ENCODE peak calls at places on chromosomes 16 and 17, in eight cellular contexts. One of them, this sample, is unnamed.

GRCh38 chr17:59669411-59669810 is 37.8 kb downstream of the PTRH2 start:
- DNase-seq in endothelial cell of umbilical vein: no peak
- DNase-seq in SK-N-SH: no peak
- DNase-seq in K562: no peak
- DNase-seq in HCT116: no peak
- DNase-seq in H1: no peak
- DNase-seq in GM12878: no peak
- DNase-seq in HepG2: no peak
- DNase-seq in this sample: no peak

GRCh38 chr16:70608516-70608915 is 37.8 kb upstream of the IL34 start:
- DNase-seq in K562: no peak
- DNase-seq in GM12878: no peak
- DNase-seq in SK-N-SH: no peak
- DNase-seq in HCT116: no peak
- DNase-seq in H1: no peak
- DNase-seq in endothelial cell of umbilical vein: no peak
- DNase-seq in HepG2: no peak
- DNase-seq in this sample: no peak

GRCh38 chr17:55520402-55520801 is 9.2 kb upstream of the SMIM36 start:
- DNase-seq in SK-N-SH: no peak
- DNase-seq in GM12878: no peak
- DNase-seq in HCT116: no peak
- DNase-seq in endothelial cell of umbilical vein: no peak
- DNase-seq in H1: no peak
- DNase-seq in K562: no peak
- DNase-seq in HepG2: no peak
- DNase-seq in this sample: no peak

GRCh38 chr17:52213451-52213850 is 54.9 kb upstream of the CA10 start:
- DNase-seq in GM12878: no peak
- DNase-seq in H1: no peak
- DNase-seq in SK-N-SH: no peak
- DNase-seq in HepG2: no peak
- DNase-seq in endothelial cell of umbilical vein: no peak
- DNase-seq in HCT116: no peak
- DNase-seq in K562: no peak
- DNase-seq in this sample: no peak

GRCh38 chr17:57480438-57481196 is 224.3 kb downstream of the MSI2 start:
- DNase-seq in endothelial cell of umbilical vein: peak; percentile 60
- DNase-seq in HCT116: no peak
- DNase-seq in SK-N-SH: peak; percentile 61
- DNase-seq in K562: peak; percentile 38
- DNase-seq in HepG2: peak; percentile 31
- DNase-seq in H1: no peak
- DNase-seq in GM12878: no peak
- DNase-seq in this sample: no peak

GRCh38 chr17:7856081-7856791 is 1.1 kb downstream of the NAA38 start:
- DNase-seq in SK-N-SH: peak; percentile 59
- DNase-seq in GM12878: no peak
- DNase-seq in H1: peak; percentile 52
- DNase-seq in endothelial cell of umbilical vein: peak; percentile 79
- DNase-seq in HepG2: no peak
- DNase-seq in HCT116: no peak
- DNase-seq in K562: peak; percentile 34
- DNase-seq in this sample: no peak

GRCh38 chr17:28716740-28717577 is 709 bp downstream of the RAB34 start:
- DNase-seq in GM12878: no peak
- DNase-seq in H1: no peak
- DNase-seq in K562: no peak
- DNase-seq in HCT116: no peak
- DNase-seq in HepG2: no peak
- DNase-seq in SK-N-SH: no peak
- DNase-seq in endothelial cell of umbilical vein: peak; percentile 30
- DNase-seq in this sample: peak; percentile 66

GRCh38 chr16:46857261-46857962 is 26.4 kb upstream of the C16orf87 start:
- DNase-seq in H1: no peak
- DNase-seq in K562: peak; percentile 23
- DNase-seq in SK-N-SH: peak; percentile 63
- DNase-seq in HCT116: peak; percentile 26
- DNase-seq in endothelial cell of umbilical vein: peak; percentile 39
- DNase-seq in GM12878: no peak
- DNase-seq in HepG2: peak; percentile 65
- DNase-seq in this sample: peak; percentile 59

GRCh38 chr16:72721981-72722380 is 325.9 kb downstream of the ZFHX3 start:
- DNase-seq in HepG2: no peak
- DNase-seq in endothelial cell of umbilical vein: no peak
- DNase-seq in GM12878: no peak
- DNase-seq in SK-N-SH: no peak
- DNase-seq in H1: no peak
- DNase-seq in K562: peak; percentile 17
- DNase-seq in HCT116: no peak
- DNase-seq in this sample: no peak

GRCh38 chr17:75561927-75562603 is 25.5 kb upstream of the MYO15B start:
- DNase-seq in SK-N-SH: no peak
- DNase-seq in GM12878: no peak
- DNase-seq in HCT116: no peak
- DNase-seq in endothelial cell of umbilical vein: no peak
- DNase-seq in HepG2: no peak
- DNase-seq in K562: no peak
- DNase-seq in H1: no peak
- DNase-seq in this sample: no peak

GRCh38 chr17:2854662-2855061 is 58.4 kb downstream of the RAP1GAP2 start:
- DNase-seq in endothelial cell of umbilical vein: no peak
- DNase-seq in K562: no peak
- DNase-seq in H1: no peak
- DNase-seq in GM12878: no peak
- DNase-seq in SK-N-SH: peak; percentile 81
- DNase-seq in HCT116: no peak
- DNase-seq in HepG2: no peak
- DNase-seq in this sample: peak; percentile 51

GRCh38 chr16:15782573-15783365 is 74.1 kb downstream of the MYH11 start:
- DNase-seq in H1: no peak
- DNase-seq in GM12878: no peak
- DNase-seq in HepG2: peak; percentile 64
- DNase-seq in endothelial cell of umbilical vein: no peak
- DNase-seq in HCT116: no peak
- DNase-seq in SK-N-SH: peak; percentile 22
- DNase-seq in K562: peak; percentile 55
- DNase-seq in this sample: peak; percentile 32

GRCh38 chr16:24997665-24998064 is 17.5 kb downstream of the ARHGAP17 start:
- DNase-seq in endothelial cell of umbilical vein: no peak
- DNase-seq in HCT116: no peak
- DNase-seq in H1: no peak
- DNase-seq in GM12878: no peak
- DNase-seq in K562: no peak
- DNase-seq in SK-N-SH: no peak
- DNase-seq in HepG2: no peak
- DNase-seq in this sample: no peak

GRCh38 chr17:17117923-17118322 is 75.7 kb downstream of the MPRIP start:
- DNase-seq in H1: no peak
- DNase-seq in GM12878: no peak
- DNase-seq in endothelial cell of umbilical vein: no peak
- DNase-seq in SK-N-SH: no peak
- DNase-seq in K562: no peak
- DNase-seq in HepG2: no peak
- DNase-seq in HCT116: no peak
- DNase-seq in this sample: no peak

GRCh38 chr17:77487211-77487629 is 346.5 kb downstream of the SEC14L1 start:
- DNase-seq in HepG2: no peak
- DNase-seq in H1: no peak
- DNase-seq in GM12878: no peak
- DNase-seq in SK-N-SH: no peak
- DNase-seq in HCT116: no peak
- DNase-seq in K562: no peak
- DNase-seq in endothelial cell of umbilical vein: no peak
- DNase-seq in this sample: no peak

GRCh38 chr16:16113076-16113475 is 110.2 kb downstream of the ABCC6 start:
- DNase-seq in SK-N-SH: no peak
- DNase-seq in H1: no peak
- DNase-seq in K562: no peak
- DNase-seq in HepG2: no peak
- DNase-seq in GM12878: no peak
- DNase-seq in endothelial cell of umbilical vein: no peak
- DNase-seq in HCT116: no peak
- DNase-seq in this sample: no peak

GRCh38 chr17:78039581-78039980 is 81.1 kb downstream of the TNRC6C start:
- DNase-seq in endothelial cell of umbilical vein: no peak
- DNase-seq in H1: no peak
- DNase-seq in HCT116: no peak
- DNase-seq in GM12878: no peak
- DNase-seq in SK-N-SH: peak; percentile 53
- DNase-seq in HepG2: no peak
- DNase-seq in K562: no peak
- DNase-seq in this sample: no peak

GRCh38 chr16:30346286-30346685 is 8.8 kb downstream of the CD2BP2 start:
- DNase-seq in K562: no peak
- DNase-seq in GM12878: no peak
- DNase-seq in endothelial cell of umbilical vein: no peak
- DNase-seq in HepG2: no peak
- DNase-seq in H1: no peak
- DNase-seq in HCT116: no peak
- DNase-seq in SK-N-SH: no peak
- DNase-seq in this sample: no peak

GRCh38 chr17:42667088-42667951 is 8.2 kb downstream of the TUBG2 start:
- DNase-seq in SK-N-SH: peak; percentile 85
- DNase-seq in K562: no peak
- DNase-seq in H1: no peak
- DNase-seq in HCT116: peak; percentile 87
- DNase-seq in HepG2: peak; percentile 47
- DNase-seq in GM12878: no peak
- DNase-seq in endothelial cell of umbilical vein: peak; percentile 49
- DNase-seq in this sample: no peak

GRCh38 chr17:60641810-60642220 is 35.8 kb upstream of the BCAS3 start:
- DNase-seq in endothelial cell of umbilical vein: peak; percentile 87
- DNase-seq in SK-N-SH: peak; percentile 75
- DNase-seq in HepG2: peak; percentile 87
- DNase-seq in GM12878: no peak
- DNase-seq in H1: peak; percentile 48
- DNase-seq in HCT116: peak; percentile 78
- DNase-seq in K562: peak; percentile 89
- DNase-seq in this sample: peak; percentile 86

GRCh38 chr17:57255182-57255775 is 1.0 kb upstream of the MSI2 start:
- DNase-seq in K562: no peak
- DNase-seq in endothelial cell of umbilical vein: peak; percentile 9
- DNase-seq in H1: peak; percentile 28
- DNase-seq in HCT116: no peak
- DNase-seq in GM12878: no peak
- DNase-seq in HepG2: no peak
- DNase-seq in SK-N-SH: no peak
- DNase-seq in this sample: no peak

GRCh38 chr17:16100737-16101400 is 101.2 kb downstream of the TTC19 start:
- DNase-seq in GM12878: no peak
- DNase-seq in HepG2: no peak
- DNase-seq in H1: no peak
- DNase-seq in endothelial cell of umbilical vein: peak; percentile 14
- DNase-seq in K562: no peak
- DNase-seq in SK-N-SH: no peak
- DNase-seq in HCT116: no peak
- DNase-seq in this sample: no peak

GRCh38 chr17:63550816-63551639 is 751 bp downstream of the DCAF7 start:
- DNase-seq in endothelial cell of umbilical vein: peak; percentile 59
- DNase-seq in HepG2: peak; percentile 66
- DNase-seq in K562: peak; percentile 68
- DNase-seq in SK-N-SH: peak; percentile 72
- DNase-seq in HCT116: no peak
- DNase-seq in H1: peak; percentile 51
- DNase-seq in GM12878: no peak
- DNase-seq in this sample: peak; percentile 56

GRCh38 chr16:47924950-47925349 is 230.8 kb downstream of the ABCC12 start:
- DNase-seq in SK-N-SH: no peak
- DNase-seq in HepG2: no peak
- DNase-seq in H1: no peak
- DNase-seq in GM12878: no peak
- DNase-seq in HCT116: no peak
- DNase-seq in endothelial cell of umbilical vein: no peak
- DNase-seq in K562: no peak
- DNase-seq in this sample: no peak
- TF ChIP-seq POLR2AphosphoS5 in SK-N-SH: no peak
- TF ChIP-seq POLR2AphosphoS5 in HepG2: no peak
- TF ChIP-seq POLR2AphosphoS5 in H1: no peak
- TF ChIP-seq POLR2AphosphoS5 in GM12878: no peak
- TF ChIP-seq POLR2AphosphoS5 in HCT116: no peak
- TF ChIP-seq POLR2AphosphoS5 in endothelial cell of umbilical vein: no peak
- TF ChIP-seq POLR2AphosphoS5 in K562: no peak
- TF ChIP-seq POLR2AphosphoS5 in this sample: no peak

GRCh38 chr17:66476014-66476413 is 173.6 kb downstream of the PRKCA start:
- DNase-seq in H1: no peak
- DNase-seq in endothelial cell of umbilical vein: no peak
- DNase-seq in HepG2: no peak
- DNase-seq in SK-N-SH: no peak
- DNase-seq in K562: no peak
- DNase-seq in GM12878: no peak
- DNase-seq in HCT116: no peak
- DNase-seq in this sample: no peak
- H3K27ac ChIP-seq in H1: no peak overlapping the region
- H3K27ac ChIP-seq in endothelial cell of umbilical vein: no peak overlapping the region
- H3K27ac ChIP-seq in HepG2: no peak overlapping the region
- H3K27ac ChIP-seq in SK-N-SH: no peak overlapping the region
- H3K27ac ChIP-seq in K562: no peak overlapping the region
- H3K27ac ChIP-seq in GM12878: no peak overlapping the region
- H3K27ac ChIP-seq in HCT116: no peak overlapping the region
- H3K27ac ChIP-seq in this sample: peak overlapping the region; percentile 86

GRCh38 chr17:81804559-81805399 is 829 bp downstream of the GCGR start:
- DNase-seq in HepG2: no peak
- DNase-seq in SK-N-SH: no peak
- DNase-seq in K562: no peak
- DNase-seq in HCT116: no peak
- DNase-seq in GM12878: no peak
- DNase-seq in endothelial cell of umbilical vein: no peak
- DNase-seq in H1: peak; percentile 69
- DNase-seq in this sample: peak; percentile 61
- H3K4me2 ChIP-seq in HepG2: peak overlapping the region; percentile 73
- H3K4me2 ChIP-seq in SK-N-SH: no peak overlapping the region
- H3K4me2 ChIP-seq in K562: no peak overlapping the region
- H3K4me2 ChIP-seq in HCT116: peak overlapping the region; percentile 39
- H3K4me2 ChIP-seq in GM12878: no peak overlapping the region
- H3K4me2 ChIP-seq in endothelial cell of umbilical vein: no peak overlapping the region
- H3K4me2 ChIP-seq in H1: peak overlapping the region; percentile 37
- H3K4me2 ChIP-seq in this sample: peak overlapping the region; percentile 85

GRCh38 chr16:4852221-4852872 is 5.1 kb downstream of the UBN1 start:
- DNase-seq in endothelial cell of umbilical vein: peak; percentile 69
- DNase-seq in H1: no peak
- DNase-seq in K562: peak; percentile 64
- DNase-seq in HepG2: no peak
- DNase-seq in SK-N-SH: no peak
- DNase-seq in GM12878: no peak
- DNase-seq in HCT116: no peak
- DNase-seq in this sample: no peak

GRCh38 chr16:4846503-4846900 is 586 bp downstream of the GLYR1 start:
- DNase-seq in HepG2: peak; percentile 35
- DNase-seq in H1: no peak
- DNase-seq in HCT116: no peak
- DNase-seq in endothelial cell of umbilical vein: peak; percentile 77
- DNase-seq in SK-N-SH: peak; percentile 42
- DNase-seq in GM12878: no peak
- DNase-seq in K562: peak; percentile 65
- DNase-seq in this sample: peak; percentile 53

GRCh38 chr16:4850211-4850610 is 2.9 kb downstream of the UBN1 start:
- DNase-seq in H1: no peak
- DNase-seq in HCT116: no peak
- DNase-seq in HepG2: no peak
- DNase-seq in GM12878: no peak
- DNase-seq in SK-N-SH: peak; percentile 58
- DNase-seq in K562: peak; percentile 63
- DNase-seq in endothelial cell of umbilical vein: peak; percentile 23
- DNase-seq in this sample: no peak

GRCh38 chr16:4847774-4848587 is 700 bp downstream of the UBN1 start:
- DNase-seq in H1: no peak
- DNase-seq in K562: peak; percentile 51
- DNase-seq in HepG2: peak; percentile 29
- DNase-seq in GM12878: no peak
- DNase-seq in endothelial cell of umbilical vein: peak; percentile 82
- DNase-seq in HCT116: no peak
- DNase-seq in SK-N-SH: peak; percentile 71
- DNase-seq in this sample: peak; percentile 55

GRCh38 chr16:4846901-4847773 is at the start of the genes GLYR1 and UBN1:
- DNase-seq in HepG2: peak; percentile 92
- DNase-seq in SK-N-SH: peak; percentile 99
- DNase-seq in endothelial cell of umbilical vein: peak; percentile 97
- DNase-seq in GM12878: peak; percentile 83
- DNase-seq in H1: peak; percentile 100
- DNase-seq in HCT116: peak; percentile 86
- DNase-seq in K562: peak; percentile 99
- DNase-seq in this sample: peak; percentile 99
- TF ChIP-seq POLR2AphosphoS5 in HepG2: peak; percentile 67
- TF ChIP-seq POLR2AphosphoS5 in SK-N-SH: peak; percentile 78
- TF ChIP-seq POLR2AphosphoS5 in endothelial cell of umbilical vein: peak; percentile 88
- TF ChIP-seq POLR2AphosphoS5 in GM12878: peak; percentile 87
- TF ChIP-seq POLR2AphosphoS5 in H1: peak; percentile 81
- TF ChIP-seq POLR2AphosphoS5 in HCT116: peak; percentile 91
- TF ChIP-seq POLR2AphosphoS5 in K562: peak; percentile 66
- TF ChIP-seq POLR2AphosphoS5 in this sample: peak; percentile 85

This sample was measured in GM23338.